ENCODE peak calls at places on chromosomes 6 and 20, in nine cellular contexts. W, T, O, P, L, A, J, E and Z are unnamed samples.

GRCh38 chr6:119890470-119890869 is 540.9 kb upstream of the MAN1A1 start:
- DNase-seq in W (no peak), T (no peak), O (peak; percentile 55), P (no peak), L (no peak), A (no peak), J (no peak), E (no peak), Z (no peak)

GRCh38 chr20:59122377-59122932 is 41.2 kb upstream of the ZNF831 start:
- DNase-seq in W (no peak), T (no peak), O (no peak), P (no peak), L (no peak), A (no peak), J (no peak), E (no peak), Z (no peak)

GRCh38 chr20:46953596-46953995 is 59.0 kb downstream of the EYA2 start:
- DNase-seq in W (no peak), T (no peak), O (no peak), P (no peak), L (no peak), A (no peak), J (no peak), E (no peak), Z (no peak)

GRCh38 chr6:83702077-83702476 is 6.8 kb downstream of the SNAP91 start:
- DNase-seq in W (no peak), T (no peak), O (no peak), P (no peak), L (no peak), A (no peak), J (no peak), E (no peak), Z (no peak)

GRCh38 chr20:20367681-20368413 is at the start of gene INSM1:
- DNase-seq in W (no peak), T (no peak), O (no peak), P (no peak), L (no peak), A (no peak), J (peak; percentile 71), E (no peak), Z (no peak)

GRCh38 chr6:17278289-17279061 is 2.7 kb upstream of the RBM24 start:
- DNase-seq in W (peak; percentile 41), T (no peak), O (no peak), P (peak; percentile 12), L (no peak), A (no peak), J (no peak), E (no peak), Z (no peak)

GRCh38 chr6:121247386-121247785 is 86.9 kb downstream of the TBC1D32 start:
- DNase-seq in W (no peak), T (no peak), O (peak; percentile 70), P (no peak), L (no peak), A (no peak), J (no peak), E (no peak), Z (no peak)

GRCh38 chr6:111263837-111264236 is 176.5 kb downstream of the SLC16A10 start:
- DNase-seq in W (no peak), T (no peak), O (no peak), P (peak; percentile 49), L (peak; percentile 72), A (no peak), J (no peak), E (no peak), Z (no peak)

GRCh38 chr6:150058231-150058792 is 10.6 kb downstream of the ULBP3 start:
- DNase-seq in W (no peak), T (no peak), O (no peak), P (no peak), L (no peak), A (no peak), J (no peak), E (no peak), Z (no peak)

GRCh38 chr6:121592955-121593665 is 157.7 kb downstream of the GJA1 start:
- DNase-seq in W (no peak), T (no peak), O (no peak), P (no peak), L (no peak), A (no peak), J (no peak), E (no peak), Z (no peak)

GRCh38 chr6:156780117-156780641 is 3.0 kb downstream of the ARID1B start:
- DNase-seq in W (peak; percentile 83), T (peak; percentile 82), O (peak; percentile 82), P (peak; percentile 91), L (peak; percentile 87), A (peak; percentile 64), J (no peak), E (no peak), Z (no peak)

GRCh38 chr20:41969656-41970055 is 351.5 kb upstream of the CHD6 start:
- DNase-seq in W (no peak), T (no peak), O (no peak), P (no peak), L (no peak), A (no peak), J (no peak), E (no peak), Z (no peak)

GRCh38 chr6:119395192-119395591 is 45.6 kb upstream of the MAN1A1 start:
- DNase-seq in W (no peak), T (no peak), O (no peak), P (no peak), L (no peak), A (no peak), J (no peak), E (no peak), Z (no peak)

GRCh38 chr20:33404281-33404680 is 3.0 kb upstream of the CDK5RAP1 start:
- DNase-seq in W (no peak), T (no peak), O (no peak), P (no peak), L (no peak), A (no peak), J (no peak), E (no peak), Z (no peak)

GRCh38 chr6:42294759-42295158 is 77.1 kb upstream of the MRPS10 start:
- DNase-seq in W (no peak), T (no peak), O (no peak), P (peak; percentile 13), L (no peak), A (no peak), J (peak; percentile 50), E (no peak), Z (no peak)

GRCh38 chr20:62922451-62922921 is 3.8 kb downstream of the DIDO1 start:
- DNase-seq in W (no peak), T (no peak), O (no peak), P (no peak), L (no peak), A (no peak), J (no peak), E (no peak), Z (no peak)

GRCh38 chr20:62918137-62918536 is 8.2 kb downstream of the DIDO1 start:
- DNase-seq in W (no peak), T (no peak), O (no peak), P (no peak), L (no peak), A (no peak), J (no peak), E (no peak), Z (no peak)

GRCh38 chr20:62921119-62921687 is 5.1 kb downstream of the DIDO1 start:
- DNase-seq in W (no peak), T (peak; percentile 63), O (peak; percentile 16), P (peak; percentile 53), L (peak; percentile 79), A (peak; percentile 66), J (peak; percentile 82), E (no peak), Z (no peak)

GRCh38 chr20:62918830-62919229 is 7.5 kb downstream of the DIDO1 start:
- DNase-seq in W (no peak), T (no peak), O (no peak), P (no peak), L (no peak), A (no peak), J (no peak), E (no peak), Z (no peak)

DNA sequence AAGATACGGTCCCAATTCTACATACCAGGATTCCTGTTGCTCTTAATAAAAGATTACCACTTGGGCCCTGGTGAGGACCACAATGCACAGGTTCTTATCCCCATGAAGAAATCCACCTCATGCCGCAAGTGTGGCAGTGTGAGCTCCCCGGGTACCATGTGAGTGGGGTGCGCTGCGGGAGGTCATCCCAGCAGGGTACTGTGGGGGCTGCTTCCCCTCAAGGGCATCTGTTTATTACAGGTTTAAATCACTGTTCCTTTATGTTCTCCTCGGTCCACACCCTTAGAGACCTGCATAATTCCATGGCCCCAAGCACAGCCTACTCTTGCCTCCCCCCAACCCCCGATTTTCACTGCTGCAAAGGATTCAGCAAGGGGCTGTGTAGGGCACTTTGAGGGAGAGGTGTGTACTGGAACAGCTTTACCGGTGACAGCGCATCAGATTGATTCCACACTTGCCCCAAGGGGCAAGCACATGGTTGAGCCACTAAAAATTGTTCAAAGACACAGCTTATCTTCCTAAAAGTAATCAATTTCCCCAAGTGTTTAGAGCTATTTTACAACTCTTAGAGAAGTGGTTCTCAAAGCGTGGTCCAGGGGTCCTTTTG is 6.2 kb downstream of the DIDO1 start:
- DNase-seq in W (no peak), T (no peak), O (no peak), P (no peak), L (no peak), A (no peak), J (no peak), E (no peak), Z (no peak)
- H3K36me3 ChIP-seq in W (no peaks in the 10 kb centered on the region), T (no peaks in the 10 kb centered on the region), O (no peaks in the 10 kb centered on the region), P (no peaks in the 10 kb centered on the region), L (peaks cover 17% of the 10 kb centered on the region), A (no peaks in the 10 kb centered on the region), J (no peaks in the 10 kb centered on the region), E (peaks cover 6% of the 10 kb centered on the region), Z (no peaks in the 10 kb centered on the region)

GRCh38 chr6:15443119-15443518 is 197.2 kb downstream of the JARID2 start:
- DNase-seq in W (no peak), T (no peak), O (no peak), P (peak; percentile 35), L (peak; percentile 39), A (no peak), J (no peak), E (no peak), Z (no peak)
- H3K4me1 ChIP-seq in W (peaks cover 69% of the 10 kb centered on the region), T (no peaks in the 10 kb centered on the region), O (peaks cover 27% of the 10 kb centered on the region), P (peaks cover 4% of the 10 kb centered on the region), L (peaks cover 3% of the 10 kb centered on the region), A (peaks cover 46% of the 10 kb centered on the region), J (peaks cover 30% of the 10 kb centered on the region), E (peaks cover 13% of the 10 kb centered on the region), Z (no peaks in the 10 kb centered on the region)

DNA sequence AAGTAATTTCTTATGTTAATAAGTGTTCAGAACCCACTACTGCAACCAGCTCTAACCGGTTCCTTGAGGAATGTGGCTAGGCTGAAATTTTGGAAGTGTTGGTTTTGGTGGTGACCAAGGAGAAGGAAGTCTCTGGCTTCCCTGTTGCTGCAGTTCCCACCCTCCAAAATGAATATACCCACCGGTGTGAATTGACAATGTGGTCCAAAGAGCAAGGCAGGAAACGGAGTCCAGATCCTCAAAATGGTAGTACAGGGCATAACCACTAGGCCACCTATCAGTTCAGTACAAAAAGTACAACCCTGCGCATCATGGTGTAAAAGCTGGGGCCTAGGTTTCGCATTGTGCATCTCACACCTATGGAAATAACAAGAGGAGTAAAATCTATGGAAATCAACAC is 2.8 kb downstream of the ADNP start:
- DNase-seq in W (no peak), T (no peak), O (no peak), P (no peak), L (no peak), A (no peak), J (no peak), E (no peak), Z (no peak)
- H3K4me3 ChIP-seq in W (no peak overlapping the region), T (no peak overlapping the region), O (peak overlapping the region; percentile 42), P (no peak overlapping the region), L (peak overlapping the region; percentile 71), A (no peak overlapping the region), J (peak overlapping the region; percentile 71), E (peak overlapping the region; percentile 87), Z (no peak overlapping the region)

GRCh38 chr6:33678932-33679478 is 32.5 kb downstream of the UQCC2 start:
- DNase-seq in W (no peak), T (no peak), O (no peak), P (no peak), L (no peak), A (no peak), J (no peak), E (no peak), Z (no peak)
- H3K36me3 ChIP-seq in W (no peaks in the 10 kb centered on the region), T (peaks cover 23% of the 10 kb centered on the region), O (no peaks in the 10 kb centered on the region), P (peaks cover 3% of the 10 kb centered on the region), L (peaks cover 90% of the 10 kb centered on the region), A (peaks cover 3% of the 10 kb centered on the region), J (no peaks in the 10 kb centered on the region), E (peaks cover 21% of the 10 kb centered on the region), Z (peaks cover 42% of the 10 kb centered on the region)